ENCODE peak calls at places on chromosomes 3 and 15, in nine cellular contexts. One of them, this sample, is unnamed.
A peak's percentile ranks its signal among the peaks of the same experiment; 100 is the strongest.

GRCh38 chr15:95799286-95800187 is 531.0 kb upstream of the NR2F2 start:
- DNase-seq in GM23248: peak; percentile 87
- DNase-seq in neural progenitor cell: no peak
- DNase-seq in SK-N-SH: no peak
- DNase-seq in HCT116: no peak
- DNase-seq in hepatocyte: peak; percentile 24
- DNase-seq in PC-3: peak; percentile 89
- DNase-seq in GM23338: no peak
- DNase-seq in MM.1S: no peak
- DNase-seq in this sample: no peak

GRCh38 chr3:187265461-187265955 is 26.0 kb downstream of the MASP1 start:
- DNase-seq in GM23248: no peak
- DNase-seq in neural progenitor cell: no peak
- DNase-seq in SK-N-SH: no peak
- DNase-seq in HCT116: no peak
- DNase-seq in hepatocyte: peak; percentile 17
- DNase-seq in PC-3: no peak
- DNase-seq in GM23338: no peak
- DNase-seq in MM.1S: no peak
- DNase-seq in this sample: no peak

GRCh38 chr3:8559351-8559750 is 57.7 kb downstream of the LMCD1 start:
- DNase-seq in GM23248: no peak
- DNase-seq in neural progenitor cell: no peak
- DNase-seq in SK-N-SH: no peak
- DNase-seq in HCT116: no peak
- DNase-seq in hepatocyte: no peak
- DNase-seq in PC-3: no peak
- DNase-seq in GM23338: no peak
- DNase-seq in MM.1S: no peak
- DNase-seq in this sample: no peak

GRCh38 chr3:111732248-111732879 is 126.7 kb upstream of the PHLDB2 start:
- DNase-seq in GM23248: no peak
- DNase-seq in neural progenitor cell: no peak
- DNase-seq in SK-N-SH: no peak
- DNase-seq in HCT116: no peak
- DNase-seq in hepatocyte: peak; percentile 63
- DNase-seq in PC-3: no peak
- DNase-seq in GM23338: no peak
- DNase-seq in MM.1S: no peak
- DNase-seq in this sample: no peak

GRCh38 chr3:193488741-193489140 is 66.0 kb downstream of the ATP13A4 start:
- DNase-seq in GM23248: no peak
- DNase-seq in neural progenitor cell: no peak
- DNase-seq in SK-N-SH: no peak
- DNase-seq in HCT116: no peak
- DNase-seq in hepatocyte: no peak
- DNase-seq in PC-3: no peak
- DNase-seq in GM23338: no peak
- DNase-seq in MM.1S: no peak
- DNase-seq in this sample: no peak

GRCh38 chr15:81400640-81401236 is 26.7 kb upstream of the TMC3 start:
- DNase-seq in GM23248: peak; percentile 62
- DNase-seq in neural progenitor cell: peak; percentile 53
- DNase-seq in SK-N-SH: peak; percentile 52
- DNase-seq in HCT116: peak; percentile 52
- DNase-seq in hepatocyte: peak; percentile 66
- DNase-seq in PC-3: peak; percentile 73
- DNase-seq in GM23338: peak; percentile 78
- DNase-seq in MM.1S: peak; percentile 64
- DNase-seq in this sample: peak; percentile 58

GRCh38 chr3:43285644-43286043 is 696 bp upstream of the SNRK start:
- DNase-seq in GM23248: no peak
- DNase-seq in neural progenitor cell: peak; percentile 31
- DNase-seq in SK-N-SH: peak; percentile 23
- DNase-seq in HCT116: no peak
- DNase-seq in hepatocyte: no peak
- DNase-seq in PC-3: no peak
- DNase-seq in GM23338: peak; percentile 47
- DNase-seq in MM.1S: no peak
- DNase-seq in this sample: no peak

GRCh38 chr3:163582967-163583366 is 1495.3 kb downstream of the SI start:
- DNase-seq in GM23248: no peak
- DNase-seq in neural progenitor cell: no peak
- DNase-seq in SK-N-SH: no peak
- DNase-seq in HCT116: no peak
- DNase-seq in hepatocyte: no peak
- DNase-seq in PC-3: no peak
- DNase-seq in GM23338: no peak
- DNase-seq in MM.1S: no peak
- DNase-seq in this sample: no peak

GRCh38 chr3:98343647-98344507 is 9.8 kb upstream of the OR5K4 start:
- DNase-seq in GM23248: peak; percentile 53
- DNase-seq in neural progenitor cell: peak; percentile 81
- DNase-seq in SK-N-SH: peak; percentile 22
- DNase-seq in HCT116: peak; percentile 29
- DNase-seq in hepatocyte: peak; percentile 79
- DNase-seq in PC-3: peak; percentile 83
- DNase-seq in GM23338: peak; percentile 95
- DNase-seq in MM.1S: peak; percentile 81
- DNase-seq in this sample: peak; percentile 60

GRCh38 chr3:10957976-10958749 is 34.4 kb upstream of the SLC6A1 start:
- DNase-seq in GM23248: peak; percentile 13
- DNase-seq in neural progenitor cell: no peak
- DNase-seq in SK-N-SH: no peak
- DNase-seq in HCT116: no peak
- DNase-seq in hepatocyte: no peak
- DNase-seq in PC-3: peak; percentile 38
- DNase-seq in GM23338: no peak
- DNase-seq in MM.1S: no peak
- DNase-seq in this sample: no peak

GRCh38 chr3:129625071-129625874 is 18.8 kb upstream of the PLXND1 start:
- DNase-seq in GM23248: peak; percentile 21
- DNase-seq in neural progenitor cell: no peak
- DNase-seq in SK-N-SH: peak; percentile 47
- DNase-seq in HCT116: no peak
- DNase-seq in hepatocyte: no peak
- DNase-seq in PC-3: no peak
- DNase-seq in GM23338: peak; percentile 65
- DNase-seq in MM.1S: no peak
- DNase-seq in this sample: no peak

GRCh38 chr3:75303676-75304075 is 360.5 kb upstream of the FRG2C start:
- DNase-seq in GM23248: no peak
- DNase-seq in neural progenitor cell: no peak
- DNase-seq in SK-N-SH: no peak
- DNase-seq in HCT116: no peak
- DNase-seq in hepatocyte: no peak
- DNase-seq in PC-3: no peak
- DNase-seq in GM23338: no peak
- DNase-seq in MM.1S: no peak
- DNase-seq in this sample: no peak
- TF ChIP-seq EZH2phosphoT487 in GM23248: no peak
- TF ChIP-seq EZH2phosphoT487 in neural progenitor cell: no peak
- TF ChIP-seq EZH2phosphoT487 in SK-N-SH: no peak
- TF ChIP-seq EZH2phosphoT487 in HCT116: no peak
- TF ChIP-seq EZH2phosphoT487 in hepatocyte: no peak
- TF ChIP-seq EZH2phosphoT487 in PC-3: no peak
- TF ChIP-seq EZH2phosphoT487 in GM23338: no peak
- TF ChIP-seq EZH2phosphoT487 in MM.1S: no peak
- TF ChIP-seq EZH2phosphoT487 in this sample: no peak

DNA sequence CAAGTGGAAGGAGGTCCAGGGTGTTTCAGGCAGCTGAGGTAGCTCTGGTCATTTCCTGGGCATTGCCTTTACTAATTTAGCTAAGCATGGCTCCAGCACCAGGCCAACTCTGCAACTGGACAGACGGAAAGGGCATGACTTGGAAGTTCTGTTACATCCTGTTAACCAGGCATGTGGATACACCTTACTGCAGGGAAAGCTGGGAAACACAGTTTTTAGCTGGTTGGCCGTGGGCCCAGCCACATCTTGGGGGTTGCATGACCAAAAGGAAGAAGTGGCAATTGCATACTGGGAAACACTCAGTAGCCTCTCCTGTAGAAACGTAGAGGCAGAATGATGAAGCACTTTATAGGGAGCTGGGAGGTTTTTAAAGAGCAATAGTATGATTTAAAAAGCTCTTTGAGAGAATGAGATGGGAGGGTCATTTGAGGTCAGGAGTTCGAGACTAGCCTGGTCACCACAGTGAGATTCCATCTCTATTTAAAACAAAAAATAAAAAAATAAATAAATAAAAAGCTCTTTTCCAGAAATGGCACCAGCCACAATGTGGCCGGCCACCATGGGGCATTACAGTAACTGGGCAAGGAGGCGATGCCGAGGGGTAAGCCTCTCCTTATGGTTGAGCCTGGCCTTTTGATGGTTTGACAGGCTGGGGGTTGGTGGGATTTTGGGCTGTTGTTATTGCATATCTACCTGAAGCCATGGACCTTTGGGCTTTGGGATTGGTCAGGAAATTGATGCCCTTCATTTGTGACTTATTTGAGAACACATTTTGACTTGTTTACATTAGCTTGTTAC is 28.6 kb downstream of the TRAK1 start:
- DNase-seq in GM23248: peak; percentile 2
- DNase-seq in neural progenitor cell: no peak
- DNase-seq in SK-N-SH: no peak
- DNase-seq in HCT116: no peak
- DNase-seq in hepatocyte: no peak
- DNase-seq in PC-3: no peak
- DNase-seq in GM23338: no peak
- DNase-seq in MM.1S: no peak
- DNase-seq in this sample: no peak
- H4K20me1 ChIP-seq in GM23248: peaks cover 6% of the 10 kb centered on the region
- H4K20me1 ChIP-seq in neural progenitor cell: peaks cover 10% of the 10 kb centered on the region
- H4K20me1 ChIP-seq in SK-N-SH: no peaks in the 10 kb centered on the region
- H4K20me1 ChIP-seq in HCT116: no peaks in the 10 kb centered on the region
- H4K20me1 ChIP-seq in hepatocyte: no peaks in the 10 kb centered on the region
- H4K20me1 ChIP-seq in PC-3: no peaks in the 10 kb centered on the region
- H4K20me1 ChIP-seq in GM23338: peaks cover 3% of the 10 kb centered on the region
- H4K20me1 ChIP-seq in MM.1S: no peaks in the 10 kb centered on the region
- H4K20me1 ChIP-seq in this sample: peaks cover 15% of the 10 kb centered on the region

DNA sequence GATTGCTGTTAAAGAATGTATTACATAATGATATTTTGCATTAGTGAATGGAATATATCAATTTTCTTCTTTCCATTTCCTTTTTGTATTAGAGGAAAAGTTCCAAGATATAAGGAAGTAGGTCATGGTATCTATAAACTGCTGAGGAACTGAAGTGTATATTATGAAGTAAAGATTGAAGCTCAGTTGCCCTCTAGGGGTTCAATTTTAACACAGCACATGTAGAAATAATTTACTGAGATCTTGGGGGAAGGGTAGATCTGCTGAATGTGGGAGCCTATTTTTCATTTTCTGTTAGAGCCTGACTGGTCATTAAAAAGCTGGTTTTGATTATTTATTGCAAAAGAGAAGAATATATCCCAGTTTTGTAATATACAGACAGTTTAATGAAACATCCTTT is 45.2 kb downstream of the CMC1 start:
- DNase-seq in GM23248: peak; percentile 68
- DNase-seq in neural progenitor cell: peak; percentile 16
- DNase-seq in SK-N-SH: peak; percentile 26
- DNase-seq in HCT116: peak; percentile 18
- DNase-seq in hepatocyte: peak; percentile 47
- DNase-seq in PC-3: peak; percentile 68
- DNase-seq in GM23338: peak; percentile 37
- DNase-seq in MM.1S: peak; percentile 41
- DNase-seq in this sample: peak; percentile 41
- TF ChIP-seq EZH2phosphoT487 in GM23248: no peak
- TF ChIP-seq EZH2phosphoT487 in neural progenitor cell: no peak
- TF ChIP-seq EZH2phosphoT487 in SK-N-SH: no peak
- TF ChIP-seq EZH2phosphoT487 in HCT116: no peak
- TF ChIP-seq EZH2phosphoT487 in hepatocyte: no peak
- TF ChIP-seq EZH2phosphoT487 in PC-3: no peak
- TF ChIP-seq EZH2phosphoT487 in GM23338: no peak
- TF ChIP-seq EZH2phosphoT487 in MM.1S: no peak
- TF ChIP-seq EZH2phosphoT487 in this sample: no peak

DNA sequence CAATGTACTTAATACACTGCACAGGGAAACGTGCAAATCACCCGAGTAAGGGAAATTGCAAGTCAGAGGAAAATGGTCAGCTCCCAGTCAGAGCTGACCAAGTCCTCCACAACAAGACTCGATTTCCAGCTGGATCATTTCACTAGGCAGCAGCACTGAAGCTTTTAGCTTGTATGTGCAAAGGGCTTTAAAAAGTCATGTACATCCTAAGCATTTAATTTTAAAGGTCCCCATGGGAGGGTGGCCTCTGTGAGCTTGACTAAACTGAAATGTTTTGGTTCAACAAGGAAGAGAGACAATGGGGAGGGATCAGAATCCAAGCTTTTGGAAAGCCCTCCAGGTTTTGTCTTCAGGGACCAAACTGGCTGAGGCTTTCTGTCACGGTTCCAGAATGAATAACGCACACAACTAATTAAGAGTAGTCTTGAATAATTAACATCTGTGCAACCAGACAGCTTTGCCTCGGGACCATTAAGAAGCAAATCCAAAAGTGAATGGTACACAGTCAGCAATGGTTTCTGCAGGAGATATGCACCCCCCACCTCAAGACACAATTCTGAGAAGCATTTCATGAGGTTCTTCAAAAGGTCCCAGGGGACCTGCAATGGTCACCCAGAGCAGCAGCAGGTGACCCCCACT is 159.6 kb upstream of the MITF start:
- DNase-seq in GM23248: no peak
- DNase-seq in neural progenitor cell: peak; percentile 3
- DNase-seq in SK-N-SH: no peak
- DNase-seq in HCT116: no peak
- DNase-seq in hepatocyte: no peak
- DNase-seq in PC-3: no peak
- DNase-seq in GM23338: no peak
- DNase-seq in MM.1S: no peak
- DNase-seq in this sample: no peak
- H4K20me1 ChIP-seq in GM23248: no peaks in the 10 kb centered on the region
- H4K20me1 ChIP-seq in neural progenitor cell: no peaks in the 10 kb centered on the region
- H4K20me1 ChIP-seq in SK-N-SH: no peaks in the 10 kb centered on the region
- H4K20me1 ChIP-seq in HCT116: no peaks in the 10 kb centered on the region
- H4K20me1 ChIP-seq in hepatocyte: no peaks in the 10 kb centered on the region
- H4K20me1 ChIP-seq in PC-3: no peaks in the 10 kb centered on the region
- H4K20me1 ChIP-seq in GM23338: no peaks in the 10 kb centered on the region
- H4K20me1 ChIP-seq in MM.1S: no peaks in the 10 kb centered on the region
- H4K20me1 ChIP-seq in this sample: no peaks in the 10 kb centered on the region

DNA sequence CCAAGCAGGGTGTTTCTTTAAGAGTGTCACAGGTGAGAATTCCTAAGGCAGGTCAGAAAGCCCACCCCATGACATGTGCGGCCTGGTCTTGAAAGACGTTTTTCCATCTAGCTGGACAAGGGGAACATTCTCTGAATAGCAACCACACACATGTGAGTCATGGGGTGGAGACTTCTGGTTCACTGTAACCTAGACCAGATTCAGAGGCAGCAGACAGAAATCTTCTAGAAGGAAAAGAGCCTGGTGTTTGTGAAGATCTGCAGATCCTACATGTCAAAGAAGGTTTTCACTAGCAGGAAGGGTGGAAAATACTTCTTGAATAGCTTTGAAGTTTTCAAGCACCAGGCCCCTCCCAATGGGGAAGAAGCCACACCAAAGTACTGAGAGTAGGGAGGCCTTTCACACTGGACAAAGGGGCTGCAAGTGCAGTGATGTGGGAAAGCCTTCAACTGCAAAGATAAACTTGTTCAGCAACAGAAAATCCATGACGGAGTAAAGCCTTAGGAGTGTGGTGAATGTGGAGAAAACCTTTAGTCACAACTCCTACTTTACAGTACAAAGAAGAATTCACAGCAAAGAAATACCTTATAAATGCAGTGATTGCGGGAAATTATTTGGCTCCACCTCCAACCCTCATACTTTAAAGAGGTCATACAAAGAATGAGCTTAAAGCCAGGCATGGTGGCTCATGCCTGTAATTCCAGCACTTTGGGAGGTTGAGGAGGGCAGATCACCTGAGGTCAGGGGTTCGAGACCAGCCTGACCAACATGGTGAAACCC is 17.6 kb downstream of the ADAM10 start:
- DNase-seq in GM23248: peak; percentile 91
- DNase-seq in neural progenitor cell: no peak
- DNase-seq in SK-N-SH: no peak
- DNase-seq in HCT116: peak; percentile 72
- DNase-seq in hepatocyte: peak; percentile 64
- DNase-seq in PC-3: peak; percentile 58
- DNase-seq in GM23338: no peak
- DNase-seq in MM.1S: no peak
- DNase-seq in this sample: no peak
- TF ChIP-seq EZH2phosphoT487 in GM23248: no peak
- TF ChIP-seq EZH2phosphoT487 in neural progenitor cell: no peak
- TF ChIP-seq EZH2phosphoT487 in SK-N-SH: no peak
- TF ChIP-seq EZH2phosphoT487 in HCT116: no peak
- TF ChIP-seq EZH2phosphoT487 in hepatocyte: no peak
- TF ChIP-seq EZH2phosphoT487 in PC-3: no peak
- TF ChIP-seq EZH2phosphoT487 in GM23338: no peak
- TF ChIP-seq EZH2phosphoT487 in MM.1S: no peak
- TF ChIP-seq EZH2phosphoT487 in this sample: no peak

This sample was measured in OCI-LY7.